ENCODE peak calls at places on chromosomes 3 and 15, in four cellular contexts. Z is PC-9, O is astrocyte, P is neural progenitor cell. R is an unnamed sample.
A peak's percentile ranks its signal among the peaks of the same experiment; 100 is the strongest.

GRCh38 chr3:55264933-55265332 is 222.2 kb downstream of the WNT5A start:
- DNase-seq in Z (no peak), O (no peak), P (no peak), R (no peak)

GRCh38 chr3:62467936-62468722 is 94.8 kb upstream of the FEZF2 start:
- DNase-seq in Z (no peak), O (peak; percentile 30), P (no peak), R (no peak)

GRCh38 chr15:62582580-62582979 is 417.5 kb upstream of the C2CD4B start:
- DNase-seq in Z (no peak), O (no peak), P (no peak), R (no peak)

GRCh38 chr15:100154338-100154737 is 187.4 kb downstream of the ADAMTS17 start:
- DNase-seq in Z (no peak), O (no peak), P (no peak), R (no peak)

GRCh38 chr3:125322166-125322565 is 53.0 kb downstream of the ZNF148 start:
- DNase-seq in Z (no peak), O (peak; percentile 62), P (no peak), R (peak; percentile 96)

GRCh38 chr15:60745469-60745971 is 266.6 kb upstream of the ICE2 start:
- DNase-seq in Z (no peak), O (no peak), P (no peak), R (peak; percentile 35)

GRCh38 chr3:43863966-43864933 is 173.5 kb downstream of the ABHD5 start:
- DNase-seq in Z (no peak), O (no peak), P (no peak), R (no peak)

GRCh38 chr3:108292905-108293328 is 3.4 kb upstream of the HHLA2 start:
- DNase-seq in Z (no peak), O (no peak), P (no peak), R (no peak)

GRCh38 chr15:39432935-39433334 is 147.9 kb upstream of the THBS1 start:
- DNase-seq in Z (no peak), O (no peak), P (no peak), R (no peak)

GRCh38 chr3:27573780-27574437 is 89.7 kb upstream of the SLC4A7 start:
- DNase-seq in Z (no peak), O (peak; percentile 40), P (no peak), R (no peak)

GRCh38 chr15:67146214-67146613 is 80.8 kb downstream of the SMAD3 start:
- DNase-seq in Z (no peak), O (peak; percentile 91), P (no peak), R (peak; percentile 92)

GRCh38 chr15:24955549-24955929 is 752 bp downstream of the SNRPN start:
- DNase-seq in Z (no peak), O (no peak), P (peak; percentile 6), R (no peak)

GRCh38 chr3:164459526-164460151 is 618.7 kb downstream of the SI start:
- DNase-seq in Z (no peak), O (no peak), P (no peak), R (peak; percentile 14)

GRCh38 chr3:41205591-41205990 is 6.3 kb downstream of the CTNNB1 start:
- DNase-seq in Z (no peak), O (no peak), P (no peak), R (no peak)

GRCh38 chr3:185688808-185689207 is 102.7 kb downstream of the SENP2 start:
- DNase-seq in Z (peak; percentile 99), O (peak; percentile 98), P (no peak), R (peak; percentile 99)

GRCh38 chr3:46466871-46467403 is 2.2 kb upstream of the LTF start:
- DNase-seq in Z (no peak), O (no peak), P (no peak), R (no peak)

GRCh38 chr3:134076816-134077215 is 47.1 kb upstream of the SLCO2A1 start:
- DNase-seq in Z (no peak), O (no peak), P (no peak), R (no peak)

GRCh38 chr3:192772495-192772894 is 45.2 kb upstream of the FGF12 start:
- DNase-seq in Z (peak; percentile 43), O (peak; percentile 22), P (peak; percentile 61), R (peak; percentile 34)

GRCh38 chr15:78149805-78150751 is 916 bp downstream of the IDH3A start:
- DNase-seq in Z (no peak), O (no peak), P (peak; percentile 54), R (no peak)

GRCh38 chr3:184262166-184262926 is 993 bp upstream of the CAMK2N2 start:
- DNase-seq in Z (no peak), O (no peak), P (peak; percentile 49), R (no peak)

GRCh38 chr15:60804986-60805949 is 326.3 kb upstream of the ICE2 start:
- DNase-seq in Z (no peak), O (peak; percentile 84), P (no peak), R (peak; percentile 86)

GRCh38 chr3:43769097-43769470 is 78.3 kb downstream of the ABHD5 start:
- DNase-seq in Z (no peak), O (no peak), P (no peak), R (no peak)

GRCh38 chr3:134059680-134060560 is 30.2 kb upstream of the SLCO2A1 start:
- DNase-seq in Z (no peak), O (peak; percentile 50), P (no peak), R (peak; percentile 52)

GRCh38 chr3:132311860-132312259 is 5.3 kb upstream of the ACP3 start:
- DNase-seq in Z (no peak), O (peak; percentile 75), P (no peak), R (peak; percentile 73)

GRCh38 chr3:73490453-73491311 is 134.1 kb downstream of the PDZRN3 start:
- DNase-seq in Z (no peak), O (peak; percentile 55), P (no peak), R (peak; percentile 72)

GRCh38 chr3:186519021-186519658 is 25.0 kb downstream of the CRYGS start:
- DNase-seq in Z (no peak), O (no peak), P (no peak), R (no peak)

GRCh38 chr3:294581-294980 is 98.0 kb downstream of the CHL1 start:
- DNase-seq in Z (no peak), O (no peak), P (no peak), R (no peak)

GRCh38 chr3:116930786-116931185 is 221.2 kb downstream of the TUSC7 start:
- DNase-seq in Z (no peak), O (peak; percentile 3), P (no peak), R (no peak)

GRCh38 chr15:96325579-96326331 is 4.7 kb upstream of the NR2F2 start:
- DNase-seq in Z (peak; percentile 92), O (peak; percentile 71), P (peak; percentile 60), R (peak; percentile 71)
- TF ChIP-seq EZH2 in Z (no peak), O (no peak), P (no peak), R (no peak)

GRCh38 chr3:166527325-166527724 is 690.1 kb upstream of the BCHE start:
- DNase-seq in Z (no peak), O (peak; percentile 60), P (no peak), R (peak; percentile 65)

GRCh38 chr3:166533740-166534139 is 696.5 kb upstream of the BCHE start:
- DNase-seq in Z (no peak), O (no peak), P (no peak), R (no peak)

GRCh38 chr3:166526878-166527277 is 689.7 kb upstream of the BCHE start:
- DNase-seq in Z (no peak), O (no peak), P (no peak), R (no peak)

DNA sequence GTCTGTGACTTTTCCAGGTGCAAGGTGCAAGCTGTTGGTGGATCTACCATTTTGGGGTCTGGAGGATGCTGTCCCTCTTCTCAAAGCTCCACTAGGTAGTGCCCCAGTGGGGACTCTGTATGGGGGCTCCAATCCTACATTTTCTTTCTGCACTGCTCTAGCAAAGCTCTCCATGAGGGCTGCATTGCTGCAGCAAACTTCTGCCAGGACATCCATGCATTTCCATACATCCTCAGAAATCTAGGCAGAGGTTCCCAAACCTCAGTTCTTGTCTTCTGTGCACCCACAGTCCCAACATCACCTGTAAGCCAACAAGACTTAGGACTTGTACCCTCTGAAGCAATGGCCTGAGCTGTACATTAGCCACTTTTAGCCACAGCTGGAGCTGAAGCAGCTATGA is 694.5 kb upstream of the BCHE start:
- DNase-seq in Z (no peak), O (no peak), P (peak; percentile 11), R (no peak)
- TF ChIP-seq CTCF in Z (no peak), O (no peak), P (no peak), R (no peak)

DNA sequence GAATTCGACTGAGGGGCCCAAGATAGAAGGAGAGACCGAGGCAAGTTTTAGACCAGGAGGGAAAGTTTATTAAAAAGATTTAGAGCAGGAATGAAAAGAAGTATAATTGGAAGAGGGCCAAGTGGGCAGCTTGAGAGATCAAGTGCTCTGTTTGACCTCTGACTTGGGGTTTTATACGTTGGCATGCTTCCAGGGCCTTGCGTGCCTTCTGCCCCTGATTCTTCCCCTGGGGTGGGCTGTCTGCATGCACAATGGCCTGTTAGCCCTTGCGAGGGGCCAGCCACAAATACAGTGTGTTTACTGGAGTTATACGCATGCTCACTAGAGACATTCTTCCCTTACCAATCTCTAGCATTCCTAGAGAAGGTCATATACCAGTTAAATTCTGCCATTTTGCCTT is 70.7 kb upstream of the LARS2 start:
- DNase-seq in Z (no peak), O (no peak), P (no peak), R (no peak)
- TF ChIP-seq EZH2 in Z (no peak), O (no peak), P (no peak), R (no peak)

GRCh38 chr3:20222274-20222673 is 36.3 kb upstream of the SGO1 start:
- DNase-seq in Z (no peak), O (no peak), P (peak; percentile 82), R (no peak)

GRCh38 chr3:20230954-20231353 is 44.9 kb upstream of the SGO1 start:
- DNase-seq in Z (no peak), O (no peak), P (no peak), R (no peak)

GRCh38 chr3:20225769-20226168 is 39.8 kb upstream of the SGO1 start:
- DNase-seq in Z (peak; percentile 49), O (peak; percentile 6), P (peak; percentile 75), R (peak; percentile 71)
- TF ChIP-seq CTCF in Z (peak; percentile 62), O (peak; percentile 56), P (peak; percentile 77), R (peak; percentile 29)

DNA sequence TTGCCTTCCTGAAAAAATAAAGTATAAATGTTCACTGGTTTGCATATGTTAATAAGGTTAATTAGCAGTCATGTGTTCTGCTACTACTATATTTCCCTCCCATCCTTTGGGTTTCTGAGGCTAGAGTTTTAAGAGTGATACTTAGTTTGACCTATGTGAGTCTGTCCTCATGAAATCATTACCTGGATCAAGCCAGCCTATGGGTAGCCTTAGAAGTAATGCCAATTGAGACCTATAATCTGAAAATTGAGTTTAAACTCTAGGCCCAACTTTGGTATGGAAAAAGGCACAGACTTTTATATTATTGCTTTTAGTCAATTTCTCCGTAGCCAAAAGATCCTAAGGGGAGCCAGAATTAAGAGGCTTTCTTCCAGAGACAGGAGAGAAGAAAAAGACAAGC is 18.4 kb upstream of the SOX2 start:
- DNase-seq in Z (no peak), O (no peak), P (no peak), R (no peak)
- TF ChIP-seq EZH2 in Z (no peak), O (no peak), P (no peak), R (no peak)

R was measured in fibroblast of lung.